ENCODE peak calls at places on chromosome 13, in eight cellular contexts. H, D, V, N, Y, U, L and M are unnamed samples.

GRCh38 chr13:113746143-113746525 is 12.9 kb upstream of the TMEM255B start:
- DNase-seq in U (no peak), N (no peak), H (no peak), Y (no peak), D (no peak), L (no peak), V (no peak), M (no peak)

GRCh38 chr13:108113407-108113806 is 101.9 kb downstream of the LIG4 start:
- DNase-seq in N (no peak), H (no peak), Y (no peak), D (no peak), L (no peak), V (no peak), U (no peak), M (no peak)

GRCh38 chr13:112785419-112785856 is 95.6 kb downstream of the ATP11A start:
- DNase-seq in L (no peak), Y (no peak), N (no peak), V (no peak), D (no peak), H (no peak), U (no peak), M (no peak)

GRCh38 chr13:74204606-74205312 is 70.6 kb upstream of the KLF12 start:
- DNase-seq in L (no peak), U (peak), H (no peak), V (no peak), Y (no peak), D (no peak), N (no peak), M (no peak)

GRCh38 chr13:40813662-40814454 is 24.4 kb downstream of the SLC25A15 start:
- DNase-seq in N (no peak), U (no peak), Y (no peak), D (no peak), V (no peak), L (no peak), H (peak), M (no peak)

GRCh38 chr13:107367258-107367657 is 799.3 kb upstream of the ARGLU1 start:
- DNase-seq in V (no peak), D (no peak), L (no peak), H (no peak), U (no peak), Y (no peak), N (no peak), M (no peak)

GRCh38 chr13:46778879-46779278 is 18.1 kb downstream of the ESD start:
- DNase-seq in L (no peak), U (peak), H (no peak), N (no peak), Y (no peak), V (no peak), D (no peak), M (no peak)

GRCh38 chr13:78241278-78241919 is 322.8 kb upstream of the EDNRB start:
- DNase-seq in H (peak), N (no peak), L (peak), U (peak), V (peak), D (no peak), Y (peak), M (peak)

GRCh38 chr13:73223372-73223781 is 164.6 kb downstream of the KLF5 start:
- DNase-seq in U (no peak), L (no peak), D (no peak), N (no peak), H (peak), V (no peak), Y (peak), M (no peak)

GRCh38 chr13:24083722-24084421 is 76.6 kb upstream of the SPATA13 start:
- DNase-seq in U (no peak), Y (no peak), H (no peak), L (peak), N (no peak), D (no peak), V (no peak), M (peak)